ENCODE peak calls at places on chromosomes 6 and 20, in six cellular contexts. G, Y, V, P, S and H are unnamed samples.

GRCh38 chr20:63519765-63520593 is 586 bp upstream of the PPDPF start:
- DNase-seq in G (peak), Y (peak), V (peak), P (peak), S (peak), H (peak)

GRCh38 chr20:62387993-62388635 is 1.2 kb downstream of the RPS21 start:
- DNase-seq in G (no peak), Y (no peak), V (no peak), P (no peak), S (no peak), H (no peak)

GRCh38 chr20:6636209-6637159 is 131.0 kb upstream of the BMP2 start:
- DNase-seq in G (no peak), Y (peak), V (no peak), P (peak), S (peak), H (peak)

GRCh38 chr6:31356216-31356945 is 598 bp downstream of the HLA-B start:
- DNase-seq in G (no peak), Y (no peak), V (no peak), P (no peak), S (peak), H (peak)

GRCh38 chr6:138157986-138158638 is 3.6 kb upstream of the ARFGEF3 start:
- DNase-seq in G (no peak), Y (no peak), V (no peak), P (no peak), S (no peak), H (no peak)

GRCh38 chr6:137967689-137968467 is 100.8 kb downstream of the TNFAIP3 start:
- DNase-seq in G (no peak), Y (no peak), V (no peak), P (no peak), S (no peak), H (peak)

GRCh38 chr6:24990227-24990843 is 54.6 kb upstream of the RIPOR2 start:
- DNase-seq in G (no peak), Y (peak), V (no peak), P (peak), S (no peak), H (no peak)

GRCh38 chr6:41548098-41548840 is 2.1 kb downstream of the FOXP4 start:
- DNase-seq in G (no peak), Y (no peak), V (no peak), P (no peak), S (no peak), H (no peak)

GRCh38 chr6:160795716-160796115 is 93.7 kb downstream of the PLG start:
- DNase-seq in G (no peak), Y (no peak), V (no peak), P (peak), S (no peak), H (peak)

GRCh38 chr6:40482532-40482931 is 104.6 kb downstream of the LRFN2 start:
- DNase-seq in G (peak), Y (no peak), V (no peak), P (no peak), S (no peak), H (no peak)

GRCh38 chr20:18240997-18241396 is 47.3 kb upstream of the ZNF133 start:
- DNase-seq in G (no peak), Y (no peak), V (no peak), P (no peak), S (no peak), H (no peak)

GRCh38 chr6:170250981-170251775 is 39.7 kb downstream of the DLL1 start:
- DNase-seq in G (no peak), Y (no peak), V (no peak), P (peak), S (no peak), H (peak)

GRCh38 chr6:82783587-82784253 is 281.9 kb downstream of the UBE3D start:
- DNase-seq in G (peak), Y (peak), V (no peak), P (no peak), S (no peak), H (no peak)
- TF ChIP-seq CTCF in G (peak), Y (no peak), V (peak), P (peak), S (peak), H (no peak)

GRCh38 chr6:100780648-100781047 is 100.5 kb downstream of the ASCC3 start:
- DNase-seq in G (no peak), Y (no peak), V (no peak), P (peak), S (no peak), H (no peak)

GRCh38 chr6:100774681-100775080 is 106.4 kb downstream of the ASCC3 start:
- DNase-seq in G (no peak), Y (no peak), V (no peak), P (peak), S (no peak), H (no peak)

GRCh38 chr6:100775667-100776066 is 105.5 kb downstream of the ASCC3 start:
- DNase-seq in G (no peak), Y (no peak), V (no peak), P (peak), S (no peak), H (no peak)
- TF ChIP-seq CTCF in G (no peak), Y (no peak), V (peak), P (no peak), S (no peak), H (peak)

DNA sequence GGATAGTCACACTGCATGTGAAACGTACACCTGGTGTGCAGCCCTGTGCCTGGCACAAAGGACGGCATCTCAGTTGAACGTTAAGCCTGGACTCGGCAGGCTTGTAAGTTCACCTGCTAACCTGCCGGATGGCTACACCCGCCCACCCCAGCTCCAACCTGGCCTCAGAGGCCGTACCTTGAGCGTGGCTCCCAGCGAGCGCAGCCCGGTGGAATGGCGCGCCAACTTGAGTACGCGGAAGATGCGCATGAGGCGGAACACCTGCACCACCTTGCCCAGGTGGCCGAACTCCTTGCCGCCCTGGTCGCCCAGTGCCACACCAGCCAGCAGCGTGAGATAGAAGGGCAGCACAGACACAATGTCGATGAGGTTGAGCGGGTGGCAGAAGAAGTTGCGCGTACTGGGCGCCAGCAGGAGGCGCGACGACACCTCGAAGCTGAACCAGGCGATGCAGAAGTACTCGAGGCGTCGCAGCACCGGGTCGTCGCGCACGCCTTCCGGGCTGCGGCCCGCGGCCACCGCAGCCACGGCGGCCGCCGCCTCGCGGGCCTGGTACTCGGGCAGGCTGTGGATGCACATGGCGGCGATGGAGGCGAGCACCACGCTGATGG is 3.3 kb downstream of the KCNS1 start:
- DNase-seq in G (peak), Y (peak), V (no peak), P (no peak), S (peak), H (no peak)
- TF ChIP-seq CTCF in G (no peak), Y (no peak), V (no peak), P (peak), S (peak), H (no peak)

DNA sequence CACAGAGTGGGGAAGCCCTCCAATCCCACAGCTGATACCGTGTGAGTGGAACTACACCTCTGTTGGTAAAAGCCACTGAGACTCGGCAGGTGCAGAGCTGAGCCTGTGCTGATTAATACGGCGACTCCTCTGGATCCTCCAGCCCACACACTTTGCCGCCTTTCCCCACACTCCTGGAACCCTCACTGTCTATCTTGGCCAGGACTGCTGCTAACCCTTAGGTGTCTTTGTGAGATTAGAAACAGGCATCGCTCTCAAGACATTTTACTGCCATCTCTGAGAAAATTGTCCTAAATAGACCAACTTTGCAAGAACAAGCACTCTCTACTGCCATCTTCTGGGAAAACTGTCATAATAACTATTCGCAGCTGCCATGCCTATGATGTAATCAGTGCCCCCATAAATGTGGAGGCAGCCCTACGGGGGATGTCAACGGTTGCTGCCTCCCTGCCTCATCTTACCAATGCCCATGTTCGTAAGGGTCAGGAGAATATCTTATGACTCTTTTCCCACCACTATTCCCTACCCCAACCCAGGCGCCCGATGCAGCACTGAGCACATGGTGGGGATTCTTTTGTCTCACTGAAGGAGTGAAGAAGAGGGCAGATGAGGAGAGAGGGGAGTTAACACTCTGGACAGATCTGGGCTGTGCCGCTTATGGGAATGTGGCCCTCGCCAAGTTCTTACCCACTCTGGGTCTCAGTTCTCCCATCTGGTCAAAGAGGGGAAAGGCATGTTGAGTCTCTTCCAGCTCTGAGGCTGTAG is 26.1 kb upstream of the KCNB1 start:
- DNase-seq in G (peak), Y (peak), V (no peak), P (peak), S (no peak), H (peak)
- TF ChIP-seq CTCF in G (peak), Y (peak), V (peak), P (peak), S (peak), H (peak)

GRCh38 chr6:167255918-167256553 is 35.1 kb upstream of the UNC93A start:
- DNase-seq in G (no peak), Y (no peak), V (no peak), P (no peak), S (no peak), H (no peak)
- TF ChIP-seq CTCF in G (peak), Y (no peak), V (no peak), P (no peak), S (peak), H (no peak)

GRCh38 chr20:15487030-15487429 is 1086.2 kb downstream of the KIF16B start:
- DNase-seq in G (no peak), Y (no peak), V (no peak), P (no peak), S (no peak), H (no peak)

GRCh38 chr20:15496501-15497039 is 1076.7 kb downstream of the KIF16B start:
- DNase-seq in G (no peak), Y (no peak), V (no peak), P (no peak), S (no peak), H (no peak)

GRCh38 chr20:15494841-15495240 is 1078.4 kb downstream of the KIF16B start:
- DNase-seq in G (no peak), Y (no peak), V (no peak), P (no peak), S (no peak), H (no peak)

GRCh38 chr20:15487682-15488081 is 1085.6 kb downstream of the KIF16B start:
- DNase-seq in G (no peak), Y (no peak), V (no peak), P (no peak), S (no peak), H (no peak)

GRCh38 chr20:15491564-15491963 is 1081.7 kb downstream of the KIF16B start:
- DNase-seq in G (peak), Y (peak), V (no peak), P (peak), S (peak), H (peak)
- TF ChIP-seq CTCF in G (peak), Y (no peak), V (peak), P (peak), S (no peak), H (peak)